ENCODE peak calls at places on chromosome 18, in four cellular contexts. U is neuronal stem cell, H is MM.1S, K is OCI-LY7. Y is an unnamed sample.
A peak's percentile ranks its signal among the peaks of the same experiment; 100 is the strongest.

GRCh38 chr18:29351171-29351570 is 1174.2 kb upstream of the CDH2 start:
- DNase-seq in U (no peak), K (no peak), H (peak; percentile 58), Y (no peak)

GRCh38 chr18:14189858-14190257 is 57.6 kb upstream of the ZNF519 start:
- DNase-seq in H (no peak), K (no peak), U (no peak), Y (no peak)

GRCh38 chr18:3340015-3340681 is 78.2 kb downstream of the MYL12B start:
- DNase-seq in H (no peak), U (no peak), K (no peak), Y (no peak)

GRCh38 chr18:3211236-3211992 is 8.4 kb downstream of the MYOM1 start:
- DNase-seq in U (no peak), H (no peak), K (no peak), Y (no peak)

GRCh38 chr18:58572181-58572580 is 56.7 kb downstream of the ALPK2 start:
- DNase-seq in H (no peak), K (no peak), U (no peak), Y (no peak)

GRCh38 chr18:36402765-36403396 is 105.4 kb downstream of the FHOD3 start:
- DNase-seq in H (no peak), K (no peak), U (no peak), Y (peak; percentile 46)

GRCh38 chr18:36314098-36314497 is 16.6 kb downstream of the FHOD3 start:
- DNase-seq in U (no peak), K (no peak), H (no peak), Y (no peak)

GRCh38 chr18:21194871-21195771 is 46.9 kb upstream of the GREB1L start:
- DNase-seq in K (peak; percentile 57), U (peak; percentile 42), H (peak; percentile 54), Y (peak; percentile 67)

GRCh38 chr18:78732273-78733210 is 247.1 kb upstream of the SALL3 start:
- DNase-seq in K (no peak), U (no peak), H (no peak), Y (no peak)

GRCh38 chr18:36412778-36413177 is 115.3 kb downstream of the FHOD3 start:
- DNase-seq in H (peak; percentile 33), K (no peak), U (no peak), Y (peak; percentile 73)

GRCh38 chr18:13430663-13431062 is 212.1 kb downstream of the LDLRAD4 start:
- DNase-seq in H (no peak), K (no peak), U (no peak), Y (no peak)

GRCh38 chr18:60277855-60278480 is 94.6 kb downstream of the MC4R start:
- DNase-seq in U (no peak), K (no peak), H (no peak), Y (no peak)

GRCh38 chr18:31101148-31102019 is 837 bp downstream of the DSC2 start:
- DNase-seq in H (no peak), K (no peak), U (peak; percentile 48), Y (peak; percentile 82)

GRCh38 chr18:37188016-37188791 is 359.3 kb downstream of the KIAA1328 start:
- DNase-seq in K (no peak), U (no peak), H (no peak), Y (no peak)

GRCh38 chr18:53864758-53865157 is 359.7 kb downstream of the MBD2 start:
- DNase-seq in K (no peak), H (no peak), U (no peak), Y (peak; percentile 27)

GRCh38 chr18:29218101-29218500 is 1041.2 kb upstream of the CDH2 start:
- DNase-seq in K (no peak), U (no peak), H (no peak), Y (no peak)

GRCh38 chr18:3230401-3231334 is 10.9 kb upstream of the MYOM1 start:
- DNase-seq in H (no peak), K (no peak), U (no peak), Y (peak; percentile 51)

GRCh38 chr18:59249186-59249774 is 24.0 kb downstream of the RAX start:
- DNase-seq in H (peak; percentile 70), K (peak; percentile 23), U (no peak), Y (peak; percentile 83)

GRCh38 chr18:1522249-1522615 is 617.6 kb downstream of the ADCYAP1 start:
- DNase-seq in U (no peak), K (no peak), H (no peak), Y (no peak)

GRCh38 chr18:63178526-63178880 is 141.1 kb downstream of the BCL2 start:
- DNase-seq in U (no peak), H (no peak), K (no peak), Y (no peak)

GRCh38 chr18:77059294-77059916 is 73.2 kb downstream of the MBP start:
- DNase-seq in U (no peak), H (peak; percentile 56), K (peak; percentile 55), Y (peak; percentile 82)

GRCh38 chr18:13273800-13274199 is 55.2 kb downstream of the LDLRAD4 start:
- DNase-seq in K (no peak), H (no peak), U (no peak), Y (no peak)

GRCh38 chr18:56286775-56287174 is 351.6 kb downstream of the TXNL1 start:
- DNase-seq in H (no peak), K (no peak), U (no peak), Y (no peak)

GRCh38 chr18:75065251-75066000 is 143.5 kb downstream of the PTGR3 start:
- DNase-seq in K (no peak), H (no peak), U (no peak), Y (no peak)

GRCh38 chr18:58562999-58563667 is 65.8 kb downstream of the ALPK2 start:
- DNase-seq in K (no peak), U (no peak), H (no peak), Y (no peak)

GRCh38 chr18:77077836-77078456 is 54.6 kb downstream of the MBP start:
- DNase-seq in H (no peak), U (no peak), K (no peak), Y (no peak)

GRCh38 chr18:34158881-34159690 is 65.6 kb downstream of the NOL4 start:
- DNase-seq in H (no peak), K (no peak), U (peak; percentile 73), Y (peak; percentile 96)

GRCh38 chr18:5958822-5959221 is 63.5 kb upstream of the TMEM200C start:
- DNase-seq in H (no peak), K (no peak), U (no peak), Y (no peak)

GRCh38 chr18:55265916-55266488 is 306.7 kb upstream of the CCDC68 start:
- DNase-seq in U (no peak), K (no peak), H (no peak), Y (no peak)

GRCh38 chr18:79591040-79591308 is 88.6 kb upstream of the CTDP1 start:
- DNase-seq in U (no peak), K (no peak), H (no peak), Y (no peak)

GRCh38 chr18:43627833-43628370 is 350.6 kb upstream of the SYT4 start:
- DNase-seq in U (no peak), K (no peak), H (no peak), Y (no peak)

GRCh38 chr18:8858888-8859511 is 153.6 kb downstream of the MTCL1 start:
- DNase-seq in H (no peak), U (no peak), K (no peak), Y (no peak)

GRCh38 chr18:61992285-61992684 is 99.5 kb upstream of the RNF152 start:
- DNase-seq in H (no peak), K (no peak), U (no peak), Y (no peak)

GRCh38 chr18:45413180-45413836 is 202.0 kb upstream of the SLC14A2 start:
- DNase-seq in K (no peak), U (no peak), H (no peak), Y (no peak)

GRCh38 chr18:45416168-45416567 is 199.1 kb upstream of the SLC14A2 start:
- DNase-seq in U (no peak), H (no peak), K (no peak), Y (peak; percentile 3)

GRCh38 chr18:45409971-45410370 is 205.3 kb upstream of the SLC14A2 start:
- DNase-seq in U (no peak), K (no peak), H (no peak), Y (no peak)

GRCh38 chr18:45415614-45416013 is 199.7 kb upstream of the SLC14A2 start:
- DNase-seq in H (no peak), K (no peak), U (no peak), Y (peak; percentile 39)

GRCh38 chr18:45412577-45412976 is 202.7 kb upstream of the SLC14A2 start:
- DNase-seq in K (no peak), H (no peak), U (no peak), Y (no peak)
- H2AFZ ChIP-seq in K (no peak overlapping the region), H (no peak overlapping the region), U (no peak overlapping the region), Y (no peak overlapping the region)

GRCh38 chr18:41721103-41721502 is 233.9 kb upstream of the PIK3C3 start:
- DNase-seq in K (no peak), H (no peak), U (peak; percentile 27), Y (no peak)
- H2AFZ ChIP-seq in K (no peak overlapping the region), H (no peak overlapping the region), U (peak overlapping the region; percentile 74), Y (peak overlapping the region; percentile 66)

DNA sequence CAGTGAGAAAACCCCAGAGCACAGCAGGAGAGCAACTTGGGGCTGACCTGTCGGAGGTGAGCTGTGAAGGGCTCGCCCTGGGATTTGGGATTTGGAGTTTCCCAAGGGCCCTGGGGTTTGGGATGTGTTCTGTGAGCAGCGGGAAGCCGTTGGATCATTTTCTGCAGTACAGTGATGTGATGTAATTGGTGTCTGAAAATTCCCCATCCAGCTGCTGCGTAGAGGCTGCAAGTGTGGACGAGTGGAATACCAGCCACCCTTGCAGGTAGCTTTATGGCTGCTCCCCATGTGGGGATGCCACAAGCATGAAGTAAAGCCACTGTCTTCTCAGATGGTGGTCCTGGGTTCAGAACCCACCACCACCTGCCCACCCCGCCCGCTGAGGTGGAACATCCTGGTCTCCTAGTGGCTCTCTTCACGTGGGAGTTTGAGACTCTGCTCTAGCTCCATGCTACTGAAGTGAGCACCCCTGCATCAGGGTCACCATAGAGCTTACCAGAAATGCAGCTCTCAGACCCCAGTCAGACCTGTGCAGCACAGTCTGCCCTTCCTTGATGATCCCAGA is 15.0 kb downstream of the IMPA2 start:
- DNase-seq in U (no peak), K (no peak), H (no peak), Y (no peak)
- H2AFZ ChIP-seq in U (peak overlapping the region; percentile 57), K (peak overlapping the region; percentile 80), H (no peak overlapping the region), Y (no peak overlapping the region)

DNA sequence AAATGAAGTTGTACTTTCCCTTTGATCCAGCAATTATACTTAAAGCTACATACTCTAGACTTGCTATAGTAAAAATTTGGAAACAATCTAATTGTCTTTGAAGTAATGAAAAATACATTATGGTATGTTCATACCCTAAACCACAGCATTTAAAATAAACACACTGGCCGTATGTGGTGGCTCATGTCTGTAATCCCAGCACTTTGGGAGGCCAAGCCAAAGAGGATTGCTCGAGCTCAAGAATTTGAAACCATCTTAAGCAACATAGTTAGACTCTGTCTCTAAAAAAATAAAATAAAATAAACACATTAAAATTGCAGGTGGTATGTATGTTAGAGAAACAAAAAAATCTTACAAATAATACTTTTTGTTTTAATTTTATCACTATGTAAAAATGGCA is 208.1 kb upstream of the KLHL14 start:
- DNase-seq in K (no peak), H (no peak), U (no peak), Y (no peak)
- H2AFZ ChIP-seq in K (peak overlapping the region; percentile 14), H (no peak overlapping the region), U (no peak overlapping the region), Y (no peak overlapping the region)

DNA sequence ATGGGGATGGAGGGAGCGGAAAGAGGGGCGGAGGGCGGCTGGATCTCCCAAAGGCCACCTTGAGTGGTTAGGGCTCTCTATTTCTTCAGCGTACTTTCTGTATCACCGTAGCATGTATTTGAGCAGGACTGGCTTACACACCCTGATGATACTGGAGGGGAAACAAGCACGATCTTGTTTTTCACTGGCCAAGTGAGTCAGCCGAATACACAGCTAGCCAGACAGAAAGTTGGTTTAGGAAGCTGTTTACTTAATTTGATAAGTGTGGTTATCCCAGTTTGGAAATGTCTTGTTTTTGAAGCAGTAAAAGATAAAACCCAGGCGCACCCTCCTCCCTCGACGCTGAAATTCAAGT is 547 bp downstream of the RIOK3 start:
- DNase-seq in K (peak; percentile 29), U (no peak), H (no peak), Y (no peak)
- H2AFZ ChIP-seq in K (peak overlapping the region; percentile 97), U (peak overlapping the region; percentile 91), H (peak overlapping the region; percentile 81), Y (no peak overlapping the region)